ENCODE peak calls at places on chromosomes 2 and 18, in six cellular contexts. C is H9, V is AG09309, R is dorsolateral prefrontal cortex, H is bronchial epithelial cell, W is endodermal cell. X is an unnamed sample.

GRCh38 chr2:69056071-69056470 is 43.1 kb downstream of the ANTXR1 start:
- DNase-seq in R (no peak), H (peak; percentile 61), C (no peak), V (no peak), W (no peak), X (no peak)

GRCh38 chr18:63421514-63421913 is 762 bp downstream of the VPS4B start:
- DNase-seq in H (peak; percentile 15), W (no peak), R (no peak), V (no peak), C (no peak), X (no peak)

GRCh38 chr2:68110102-68110501 is 47.3 kb upstream of the C1D start:
- DNase-seq in V (no peak), H (no peak), W (no peak), C (no peak), R (no peak), X (no peak)

GRCh38 chr2:122651236-122651635 is 895.8 kb downstream of the TSN start:
- DNase-seq in R (no peak), V (no peak), C (no peak), W (no peak), H (no peak), X (no peak)

GRCh38 chr18:6576706-6577375 is 152.7 kb upstream of the ARHGAP28 start:
- DNase-seq in W (no peak), R (no peak), H (no peak), V (no peak), C (no peak), X (no peak)

GRCh38 chr2:95383635-95384027 is 18.9 kb upstream of the FAHD2A start:
- DNase-seq in H (no peak), R (no peak), W (no peak), C (no peak), V (no peak), X (no peak)

GRCh38 chr2:197073701-197074433 is 147.4 kb upstream of the PGAP1 start:
- DNase-seq in C (no peak), H (no peak), V (no peak), W (no peak), R (peak; percentile 87), X (no peak)

GRCh38 chr2:233400961-233401360 is 46.7 kb downstream of the DGKD start:
- DNase-seq in W (no peak), H (no peak), C (no peak), V (no peak), R (no peak), X (no peak)

GRCh38 chr2:173751245-173751975 is 213.8 kb downstream of the SP3 start:
- DNase-seq in V (no peak), R (no peak), W (peak; percentile 53), H (no peak), C (no peak), X (no peak)

GRCh38 chr2:64753384-64753783 is 99.7 kb upstream of the SERTAD2 start:
- DNase-seq in R (no peak), C (no peak), W (no peak), V (no peak), H (peak; percentile 25), X (no peak)

GRCh38 chr18:47968721-47969120 is 38.3 kb upstream of the SMAD2 start:
- DNase-seq in H (no peak), R (no peak), C (no peak), W (no peak), V (no peak), X (no peak)

GRCh38 chr2:157785866-157786662 is 90.1 kb downstream of the ACVR1 start:
- DNase-seq in R (no peak), C (no peak), W (no peak), H (peak; percentile 86), V (peak; percentile 35), X (no peak)

GRCh38 chr2:217338306-217338916 is 478.5 kb upstream of the TNP1 start:
- DNase-seq in R (no peak), W (no peak), C (no peak), V (peak; percentile 46), H (peak; percentile 44), X (no peak)

GRCh38 chr2:26100384-26100783 is 66.5 kb downstream of the RAB10 start:
- DNase-seq in C (no peak), V (no peak), H (no peak), R (no peak), W (no peak), X (no peak)

GRCh38 chr2:120814352-120814751 is 78.7 kb downstream of the GLI2 start:
- DNase-seq in H (no peak), R (no peak), V (no peak), W (no peak), C (no peak), X (no peak)

GRCh38 chr2:96616128-96616527 is 22.0 kb downstream of the KANSL3 start:
- DNase-seq in C (no peak), V (no peak), H (no peak), W (no peak), R (no peak), X (no peak)

GRCh38 chr18:35038029-35038428 is 3.2 kb upstream of the MAPRE2 start:
- DNase-seq in R (no peak), H (no peak), C (no peak), W (no peak), V (no peak), X (no peak)

GRCh38 chr2:26573241-26573925 is 67.8 kb downstream of the CIB4 start:
- DNase-seq in V (no peak), W (no peak), C (no peak), H (no peak), R (no peak), X (no peak)

GRCh38 chr2:167908786-167909185 is 338.6 kb downstream of the STK39 start:
- DNase-seq in W (no peak), R (no peak), H (no peak), V (no peak), C (no peak), X (no peak)

GRCh38 chr2:40451926-40452605 is at the start of gene SLC8A1:
- DNase-seq in V (no peak), W (peak; percentile 76), R (peak; percentile 39), C (peak; percentile 49), H (no peak), X (peak; percentile 73)

GRCh38 chr18:37065221-37065620 is 236.3 kb downstream of the KIAA1328 start:
- DNase-seq in V (no peak), C (no peak), H (no peak), R (no peak), W (no peak), X (no peak)

GRCh38 chr18:25187582-25188291 is 164.2 kb downstream of the ZNF521 start:
- DNase-seq in C (no peak), V (no peak), R (no peak), W (no peak), H (no peak), X (no peak)

GRCh38 chr2:170391018-170391417 is 213.1 kb downstream of the MYO3B start:
- DNase-seq in C (no peak), R (no peak), V (no peak), H (no peak), W (no peak), X (no peak)

GRCh38 chr2:170393861-170394498 is 216.0 kb downstream of the MYO3B start:
- DNase-seq in R (no peak), W (no peak), V (no peak), H (no peak), C (no peak), X (no peak)

GRCh38 chr2:170401187-170401586 is 223.2 kb downstream of the MYO3B start:
- DNase-seq in C (no peak), H (no peak), V (no peak), R (no peak), W (no peak), X (no peak)

GRCh38 chr2:170394988-170395387 is 217.0 kb downstream of the MYO3B start:
- DNase-seq in R (no peak), V (no peak), W (no peak), C (no peak), H (no peak), X (no peak)

DNA sequence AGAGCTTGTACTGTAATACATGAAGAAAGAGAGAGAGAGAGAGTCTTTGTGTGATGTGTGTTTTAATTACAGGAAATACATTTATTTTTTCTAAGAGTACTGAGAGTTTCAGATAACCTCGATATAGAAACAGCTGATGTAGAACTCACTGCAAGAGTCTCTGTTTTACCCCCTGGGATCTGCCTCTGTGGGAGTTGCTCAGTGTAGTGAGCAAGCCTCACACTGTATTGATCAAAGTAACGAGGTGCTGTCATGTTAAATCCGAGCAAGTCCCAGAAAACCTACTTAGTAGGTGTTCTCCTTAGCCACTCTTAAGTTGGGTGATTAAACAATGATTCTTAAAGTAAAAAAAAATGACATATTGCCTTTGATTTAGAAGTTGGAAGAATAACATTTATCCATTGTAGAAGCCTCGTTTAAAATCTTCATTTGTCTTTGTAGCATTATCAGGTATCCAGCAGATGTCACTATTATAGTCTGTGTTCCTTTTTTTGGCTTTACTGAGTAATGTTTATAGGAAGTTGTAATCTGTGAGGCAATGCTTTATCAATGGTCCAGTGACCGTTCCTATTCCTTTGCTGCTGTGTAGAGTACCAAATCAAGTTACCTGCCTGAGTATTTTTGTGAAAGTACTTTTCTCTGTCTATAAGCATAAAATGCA is 219.0 kb downstream of the MYO3B start:
- DNase-seq in V (no peak), W (no peak), R (no peak), H (peak; percentile 33), C (no peak), X (no peak)
- TF ChIP-seq CTCF in V (no peak), W (peak; percentile 68), R (no peak), H (peak; percentile 11), C (peak; percentile 51), X (peak; percentile 23)

DNA sequence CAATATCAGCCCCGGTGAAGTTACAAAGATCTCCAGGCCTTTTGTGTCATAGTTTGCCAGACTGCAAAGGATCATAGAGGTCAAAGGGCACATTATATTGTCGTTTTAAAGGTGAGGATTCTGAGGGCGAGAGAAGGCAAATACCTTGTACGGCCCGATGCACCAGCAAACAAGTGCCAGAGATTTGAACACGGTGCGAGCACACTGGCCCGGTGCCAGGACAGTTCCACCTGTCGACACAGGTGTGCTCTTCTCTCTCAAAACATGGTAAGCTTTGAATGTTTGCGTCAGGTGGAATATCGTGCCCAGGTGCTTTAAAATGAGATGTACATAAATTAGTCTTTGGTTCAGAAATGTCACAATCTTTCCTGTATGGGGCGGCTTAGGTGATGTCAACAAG is 776.1 kb upstream of the ID2 start:
- DNase-seq in V (no peak), R (no peak), H (no peak), W (no peak), C (no peak), X (no peak)
- TF ChIP-seq CTCF in V (no peak), R (no peak), H (no peak), W (no peak), C (no peak), X (no peak)

GRCh38 chr18:477565-477964 is 22.9 kb downstream of the COLEC12 start:
- DNase-seq in H (no peak), V (no peak), R (no peak), W (no peak), C (peak; percentile 43), X (no peak)
- TF ChIP-seq CTCF in H (peak; percentile 27), V (peak; percentile 10), R (no peak), W (peak; percentile 79), C (peak; percentile 75), X (no peak)

GRCh38 chr2:177727577-177728351 is 335.2 kb downstream of the AGPS start:
- DNase-seq in V (no peak), W (no peak), R (no peak), H (no peak), C (no peak), X (no peak)

GRCh38 chr2:177721815-177722552 is 329.4 kb downstream of the AGPS start:
- DNase-seq in C (no peak), V (no peak), H (no peak), W (no peak), R (no peak), X (peak; percentile 23)

GRCh38 chr2:177721087-177721486 is 328.5 kb downstream of the AGPS start:
- DNase-seq in R (no peak), V (no peak), H (no peak), C (no peak), W (no peak), X (no peak)

GRCh38 chr2:177726853-177727465 is 334.4 kb downstream of the AGPS start:
- DNase-seq in V (no peak), R (no peak), C (no peak), W (no peak), H (no peak), X (no peak)

GRCh38 chr2:177724398-177725287 is 332.1 kb downstream of the AGPS start:
- DNase-seq in R (peak; percentile 45), V (peak; percentile 3), C (peak; percentile 52), H (peak; percentile 39), W (peak; percentile 86), X (peak; percentile 74)
- TF ChIP-seq CTCF in R (peak; percentile 88), V (peak; percentile 90), C (peak; percentile 97), H (peak; percentile 90), W (peak; percentile 98), X (peak; percentile 94)